ENCODE peak calls at places on chromosomes 16 and 17, in seven cellular contexts. U, L, Z, V, D, N and F are unnamed samples.
A peak's percentile ranks its signal among the peaks of the same experiment; 100 is the strongest.

GRCh38 chr16:85486256-85486915 is 126.7 kb upstream of the GSE1 start:
- DNase-seq in U (no peak), V (no peak), N (no peak), D (no peak), L (no peak), Z (no peak), F (no peak)

GRCh38 chr17:2172447-2172938 is 117.6 kb downstream of the HIC1 start:
- DNase-seq in Z (no peak), L (peak; percentile 59), U (no peak), V (no peak), D (no peak), N (no peak), F (peak; percentile 93)

GRCh38 chr17:67477687-67478086 is 100.6 kb downstream of the PITPNC1 start:
- DNase-seq in Z (peak; percentile 43), V (no peak), U (no peak), L (no peak), N (no peak), D (no peak), F (peak; percentile 85)

GRCh38 chr16:79605999-79606398 is 5.5 kb upstream of the MAF start:
- DNase-seq in V (peak; percentile 27), D (peak; percentile 21), Z (no peak), U (no peak), N (no peak), L (peak; percentile 57), F (peak; percentile 56)

GRCh38 chr17:38543403-38544174 is 62.2 kb downstream of the SRCIN1 start:
- DNase-seq in Z (no peak), L (no peak), U (no peak), N (no peak), D (no peak), V (no peak), F (no peak)

GRCh38 chr17:53227101-53227500 is 595.6 kb upstream of the KIF2B start:
- DNase-seq in V (no peak), D (no peak), L (no peak), U (no peak), Z (no peak), N (no peak), F (no peak)

GRCh38 chr17:74854792-74855191 is 4.9 kb downstream of the GRIN2C start:
- DNase-seq in D (no peak), N (no peak), Z (no peak), V (no peak), U (no peak), L (no peak), F (no peak)

GRCh38 chr17:72373910-72374741 is 253.3 kb downstream of the SOX9 start:
- DNase-seq in D (no peak), V (no peak), L (peak; percentile 64), U (no peak), Z (no peak), N (no peak), F (peak; percentile 37)

GRCh38 chr17:17892731-17893130 is 55.9 kb upstream of the SREBF1 start:
- DNase-seq in L (no peak), Z (no peak), U (no peak), V (no peak), N (no peak), D (no peak), F (no peak)

GRCh38 chr17:63423251-63423950 is 22.7 kb downstream of the CYB561 start:
- DNase-seq in N (no peak), U (no peak), L (no peak), D (no peak), Z (no peak), V (no peak), F (no peak)

GRCh38 chr17:36509272-36509985 is 22.9 kb downstream of the ZNHIT3 start:
- DNase-seq in N (no peak), D (no peak), V (no peak), Z (no peak), U (no peak), L (no peak), F (no peak)

GRCh38 chr17:17087424-17088103 is 45.3 kb downstream of the MPRIP start:
- DNase-seq in N (no peak), Z (no peak), D (no peak), V (no peak), L (no peak), U (no peak), F (no peak)

GRCh38 chr17:63116967-63117366 is 150.9 kb downstream of the TANC2 start:
- DNase-seq in N (no peak), L (peak; percentile 64), Z (no peak), U (no peak), V (peak; percentile 65), D (no peak), F (peak; percentile 39)

GRCh38 chr17:6755281-6755680 is 565 bp upstream of the XAF1 start:
- DNase-seq in D (no peak), L (peak; percentile 40), Z (no peak), U (no peak), V (no peak), N (no peak), F (peak; percentile 82)

GRCh38 chr16:12141556-12141955 is 165.0 kb downstream of the SNX29 start:
- DNase-seq in L (no peak), Z (no peak), D (no peak), V (no peak), U (no peak), N (no peak), F (no peak)
- H3K27ac ChIP-seq in L (no peak overlapping the region), Z (no peak overlapping the region), D (no peak overlapping the region), V (no peak overlapping the region), U (no peak overlapping the region), N (no peak overlapping the region), F (no peak overlapping the region)

GRCh38 chr17:27461192-27461859 is 5.1 kb downstream of the KSR1 start:
- DNase-seq in U (no peak), D (no peak), Z (no peak), L (peak; percentile 56), V (no peak), N (no peak), F (no peak)

GRCh38 chr17:27459433-27459832 is 3.2 kb downstream of the KSR1 start:
- DNase-seq in L (peak; percentile 25), Z (no peak), D (no peak), V (no peak), N (no peak), U (no peak), F (no peak)

GRCh38 chr17:27458524-27458908 is 2.3 kb downstream of the KSR1 start:
- DNase-seq in Z (no peak), N (no peak), L (no peak), U (no peak), V (peak; percentile 59), D (no peak), F (no peak)

GRCh38 chr17:27462149-27462548 is 5.9 kb downstream of the KSR1 start:
- DNase-seq in V (no peak), N (no peak), D (no peak), Z (no peak), L (no peak), U (no peak), F (no peak)

DNA sequence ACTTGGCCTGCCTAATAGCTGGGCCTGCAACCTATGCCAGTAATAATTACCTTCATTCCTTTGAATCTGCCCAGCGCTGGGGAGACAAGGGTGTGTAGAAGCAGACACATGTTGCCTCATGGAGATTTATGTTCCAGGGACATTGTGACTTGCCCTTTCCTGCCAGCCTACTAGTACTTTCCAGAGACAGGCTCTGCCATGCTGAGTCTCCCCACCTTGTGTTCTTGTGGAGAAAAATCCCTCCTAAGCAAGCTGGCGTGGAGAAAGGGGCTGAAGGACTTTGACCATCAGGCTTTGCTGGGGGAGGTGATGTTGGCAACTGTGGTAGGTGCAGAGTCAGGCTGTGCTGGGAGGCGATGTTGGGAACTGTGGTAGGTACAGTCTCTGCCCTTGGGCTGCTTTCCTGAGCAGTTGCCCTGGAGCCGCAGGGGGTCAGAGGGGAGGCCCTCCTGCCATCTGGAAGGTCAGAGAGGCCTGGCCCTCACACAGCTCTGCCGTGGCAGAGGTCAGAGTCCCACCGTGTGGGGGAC is 4.0 kb downstream of the KSR1 start:
- DNase-seq in U (no peak), N (no peak), Z (no peak), D (no peak), L (peak; percentile 30), V (no peak), F (no peak)
- H3K79me2 ChIP-seq in U (no peaks in the 10 kb centered on the region), N (no peaks in the 10 kb centered on the region), Z (peaks cover 6% of the 10 kb centered on the region), D (no peaks in the 10 kb centered on the region), L (peaks cover 85% of the 10 kb centered on the region), V (peaks cover 83% of the 10 kb centered on the region), F (peaks cover 11% of the 10 kb centered on the region)

DNA sequence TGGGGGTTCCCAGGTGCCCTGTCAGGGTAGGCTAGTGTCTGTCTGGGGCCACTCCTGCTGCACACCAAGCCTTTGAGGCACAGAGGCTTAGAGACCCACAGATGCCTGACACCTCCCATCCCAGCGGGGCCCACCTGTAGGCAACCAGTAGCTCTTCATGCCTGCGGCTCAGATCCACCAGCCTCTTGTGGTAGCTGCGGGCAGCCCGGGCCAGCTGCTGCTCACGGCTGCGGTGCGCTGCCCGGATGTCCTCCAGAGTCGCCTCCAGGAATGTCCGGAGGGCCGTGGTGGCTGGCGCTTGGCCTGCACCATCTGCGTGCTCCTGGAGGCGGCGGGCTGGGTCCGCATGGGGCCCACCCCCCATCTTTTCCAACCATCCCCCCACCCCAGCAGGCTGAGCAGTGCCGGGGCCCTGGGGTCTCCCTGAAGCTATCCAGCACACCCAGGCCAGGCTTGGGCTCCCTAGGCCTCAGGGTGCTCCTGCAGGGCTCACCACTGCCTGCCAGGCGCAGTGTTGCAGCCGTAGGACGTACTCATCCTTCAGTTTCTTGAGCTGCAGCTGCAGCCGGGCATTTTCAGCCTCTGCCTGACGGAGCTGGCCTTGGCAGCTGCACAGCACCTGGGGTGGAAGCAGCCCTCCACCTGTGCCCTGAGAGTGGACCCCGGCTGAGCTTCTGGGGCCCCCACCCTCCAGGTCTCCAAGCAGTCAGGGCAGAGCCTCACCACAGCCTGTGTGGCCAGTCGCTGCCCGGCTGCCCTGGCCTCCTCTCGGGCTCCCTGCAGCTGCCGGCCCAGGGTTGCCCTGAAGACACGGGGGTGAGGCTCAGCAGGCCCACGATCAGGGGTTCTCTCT is 1.8 kb downstream of the CCDC78 start:
- DNase-seq in U (no peak), N (peak; percentile 77), L (no peak), Z (no peak), V (no peak), D (no peak), F (no peak)
- H3K9me2 ChIP-seq in U (no peaks in the 10 kb centered on the region), N (no peaks in the 10 kb centered on the region), L (no peaks in the 10 kb centered on the region), Z (no peaks in the 10 kb centered on the region), V (no peaks in the 10 kb centered on the region), D (no peaks in the 10 kb centered on the region), F (no peaks in the 10 kb centered on the region)

DNA sequence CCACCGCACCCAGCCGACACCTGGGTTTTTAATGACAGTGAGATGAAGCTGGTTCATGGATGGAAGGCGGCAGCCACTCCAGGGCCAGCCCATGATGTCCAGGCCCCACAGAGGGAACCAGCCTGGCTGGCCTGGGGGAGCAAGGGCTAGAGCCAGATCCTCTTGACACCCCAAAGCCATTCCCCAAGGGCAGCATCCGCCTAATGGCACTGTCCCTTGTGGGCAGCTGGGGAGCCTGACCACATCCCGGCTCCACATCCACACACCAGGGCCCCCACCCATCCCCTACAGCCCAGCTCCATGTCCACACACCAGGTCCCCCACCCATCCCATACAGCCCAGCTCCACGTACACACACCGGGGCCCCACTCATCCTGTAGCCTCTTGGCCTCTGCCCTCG is 53.3 kb upstream of the ACSF3 start:
- DNase-seq in L (no peak), Z (no peak), N (no peak), V (no peak), D (no peak), U (no peak), F (no peak)
- H3K27ac ChIP-seq in L (no peak overlapping the region), Z (no peak overlapping the region), N (no peak overlapping the region), V (no peak overlapping the region), D (no peak overlapping the region), U (no peak overlapping the region), F (no peak overlapping the region)

GRCh38 chr17:31721291-31722025 is 137.6 kb downstream of the COPRS start:
- DNase-seq in Z (no peak), N (no peak), V (no peak), D (no peak), U (no peak), L (no peak), F (peak; percentile 33)
- H3K79me2 ChIP-seq in Z (no peaks in the 10 kb centered on the region), N (no peaks in the 10 kb centered on the region), V (no peaks in the 10 kb centered on the region), D (no peaks in the 10 kb centered on the region), U (no peaks in the 10 kb centered on the region), L (no peaks in the 10 kb centered on the region), F (no peaks in the 10 kb centered on the region)

GRCh38 chr17:43978078-43978477 is 24.3 kb upstream of the PYY start:
- DNase-seq in N (no peak), V (no peak), U (no peak), D (no peak), L (no peak), Z (no peak), F (no peak)
- H3K9me2 ChIP-seq in N (no peaks in the 10 kb centered on the region), V (no peaks in the 10 kb centered on the region), U (no peaks in the 10 kb centered on the region), D (no peaks in the 10 kb centered on the region), L (no peaks in the 10 kb centered on the region), Z (no peaks in the 10 kb centered on the region), F (no peaks in the 10 kb centered on the region)